ENCODE peak calls at places on chromosomes 4 and X, in four cellular contexts. C is mucosa of descending colon, V is transverse colon, W is GM20000. T is an unnamed sample.
A peak's percentile ranks its signal among the peaks of the same experiment; 100 is the strongest.

GRCh38 chrX:23742174-23742692 is 843 bp downstream of the ACOT9 start:
- DNase-seq in C (peak; percentile 27), V (peak; percentile 31), W (peak; percentile 7), T (peak; percentile 34)

GRCh38 chr4:111483375-111484169 is 661.7 kb upstream of the FAM241A start:
- DNase-seq in C (no peak), V (no peak), W (no peak), T (no peak)

GRCh38 chr4:159378056-159378616 is 275.3 kb downstream of the RAPGEF2 start:
- DNase-seq in C (no peak), V (no peak), W (no peak), T (no peak)

GRCh38 chr4:141807501-141807900 is 171.1 kb downstream of the IL15 start:
- DNase-seq in C (no peak), V (no peak), W (no peak), T (no peak)

GRCh38 chr4:169644802-169645201 is 24.4 kb downstream of the CLCN3 start:
- DNase-seq in C (no peak), V (no peak), W (no peak), T (no peak)

GRCh38 chr4:128980816-128981326 is 112.5 kb downstream of the SCLT1 start:
- DNase-seq in C (no peak), V (no peak), W (no peak), T (no peak)

GRCh38 chr4:185921583-185922555 is 109.9 kb upstream of the SORBS2 start:
- DNase-seq in C (no peak), V (no peak), W (no peak), T (no peak)

GRCh38 chrX:147228153-147228552 is 413.6 kb upstream of the CXorf51A start:
- DNase-seq in C (no peak), V (no peak), W (no peak), T (no peak)

GRCh38 chr4:186727977-186728519 is 4.4 kb upstream of the FAT1 start:
- DNase-seq in C (peak; percentile 53), V (no peak), W (no peak), T (no peak)

GRCh38 chrX:103877571-103877970 is 45.5 kb upstream of the RAB9B start:
- DNase-seq in C (no peak), V (no peak), W (no peak), T (no peak)

GRCh38 chrX:37905436-37906147 is 58.2 kb upstream of the DYNLT3 start:
- DNase-seq in C (peak; percentile 3), V (no peak), W (no peak), T (peak; percentile 17)

GRCh38 chr4:177375971-177376370 is 66.3 kb downstream of the AGA start:
- DNase-seq in C (no peak), V (no peak), W (no peak), T (no peak)

GRCh38 chrX:143632625-143633387 is 3.1 kb downstream of the SLITRK4 start:
- DNase-seq in C (no peak), V (no peak), W (no peak), T (no peak)

GRCh38 chr4:24488399-24489164 is 95.8 kb downstream of the DHX15 start:
- DNase-seq in C (peak; percentile 94), V (peak; percentile 79), W (peak; percentile 81), T (no peak)

GRCh38 chrX:93591398-93591797 is 82.0 kb downstream of the NAP1L3 start:
- DNase-seq in C (no peak), V (no peak), W (no peak), T (no peak)

GRCh38 chr4:139227729-139228404 is 50.8 kb upstream of the ELF2 start:
- DNase-seq in C (peak; percentile 7), V (no peak), W (peak; percentile 27), T (no peak)
- TF ChIP-seq CTCF in C (no peak), V (no peak), W (peak; percentile 25), T (peak; percentile 4)

GRCh38 chrX:16695079-16695676 is 17.3 kb downstream of the CTPS2 start:
- DNase-seq in C (peak; percentile 78), V (peak; percentile 65), W (peak; percentile 31), T (no peak)
- TF ChIP-seq CTCF in C (peak; percentile 54), V (peak; percentile 90), W (peak; percentile 37), T (peak; percentile 88)

GRCh38 chrX:128818690-128819089 is 704.6 kb downstream of the SMARCA1 start:
- DNase-seq in C (no peak), V (no peak), W (no peak), T (no peak)

DNA sequence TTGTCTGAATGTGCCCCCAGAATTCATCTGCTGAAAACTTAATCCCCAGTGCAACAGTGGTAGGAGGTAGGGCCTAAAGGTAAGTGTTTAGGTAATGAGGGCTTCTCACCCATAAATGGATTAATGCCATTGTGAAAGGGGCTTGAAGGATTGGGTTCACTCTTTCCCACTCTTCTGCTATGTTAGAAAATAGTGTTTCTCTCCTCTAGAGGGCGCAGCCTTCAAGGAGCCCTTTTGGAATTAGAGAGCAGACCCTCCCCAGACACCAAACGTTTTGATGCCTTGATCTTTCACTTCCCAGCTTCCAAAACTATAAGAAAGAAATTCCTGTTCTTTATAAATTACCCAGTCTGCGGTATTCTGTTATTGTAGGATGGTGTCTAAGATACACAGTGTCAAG is 706.4 kb downstream of the SMARCA1 start:
- DNase-seq in C (peak; percentile 5), V (no peak), W (no peak), T (no peak)
- TF ChIP-seq CTCF in C (no peak), V (no peak), W (peak; percentile 2), T (peak; percentile 44)

GRCh38 chr4:125735107-125735506 is 420.4 kb downstream of the FAT4 start:
- DNase-seq in C (no peak), V (no peak), W (no peak), T (no peak)

GRCh38 chr4:125732682-125733081 is 417.9 kb downstream of the FAT4 start:
- DNase-seq in C (no peak), V (no peak), W (no peak), T (no peak)

GRCh38 chr4:125739760-125740159 is 425.0 kb downstream of the FAT4 start:
- DNase-seq in C (no peak), V (no peak), W (no peak), T (no peak)

GRCh38 chr4:125734504-125734903 is 419.7 kb downstream of the FAT4 start:
- DNase-seq in C (no peak), V (no peak), W (no peak), T (no peak)

GRCh38 chr4:125736057-125736456 is 421.3 kb downstream of the FAT4 start:
- DNase-seq in C (no peak), V (no peak), W (no peak), T (no peak)
- TF ChIP-seq CTCF in C (no peak), V (no peak), W (no peak), T (no peak)

GRCh38 chr4:73538162-73538561 is 56.6 kb downstream of the AFM start:
- DNase-seq in C (no peak), V (no peak), W (peak; percentile 6), T (peak; percentile 14)
- TF ChIP-seq CTCF in C (no peak), V (no peak), W (no peak), T (no peak)

GRCh38 chr4:78592104-78592783 is 40.7 kb downstream of the ANXA3 start:
- DNase-seq in C (peak; percentile 43), V (no peak), W (peak; percentile 12), T (no peak)
- TF ChIP-seq CTCF in C (no peak), V (no peak), W (peak; percentile 27), T (peak; percentile 55)

GRCh38 chrX:115694028-115694427 is 133.1 kb downstream of the PLS3 start:
- DNase-seq in C (no peak), V (no peak), W (no peak), T (no peak)

GRCh38 chrX:115696039-115696438 is 135.1 kb downstream of the PLS3 start:
- DNase-seq in C (no peak), V (no peak), W (no peak), T (no peak)

GRCh38 chrX:115696939-115697338 is 136.0 kb downstream of the PLS3 start:
- DNase-seq in C (no peak), V (no peak), W (no peak), T (no peak)

GRCh38 chrX:115693476-115693875 is 132.5 kb downstream of the PLS3 start:
- DNase-seq in C (no peak), V (no peak), W (no peak), T (no peak)

DNA sequence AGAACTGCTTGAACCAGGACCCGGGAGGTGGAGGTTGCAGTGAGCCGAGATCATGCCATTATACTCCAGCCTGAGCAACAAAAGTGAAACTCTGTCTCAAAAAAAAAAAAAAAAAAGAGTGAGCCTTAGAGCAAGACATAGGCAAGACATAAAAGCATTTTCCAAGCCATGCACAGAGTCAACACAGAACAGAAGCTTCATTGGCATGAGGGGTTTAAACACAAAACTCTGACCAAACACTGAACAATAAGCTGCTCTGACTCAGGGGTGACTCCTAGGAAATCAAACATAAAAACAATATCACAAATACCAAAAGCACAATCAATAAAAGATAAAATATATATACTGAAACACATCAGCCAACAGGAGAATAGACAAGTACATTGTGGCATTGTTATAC is 136.8 kb downstream of the PLS3 start:
- DNase-seq in C (no peak), V (no peak), W (no peak), T (no peak)
- TF ChIP-seq CTCF in C (no peak), V (no peak), W (no peak), T (no peak)

GRCh38 chrX:149510386-149510785 is 5.3 kb upstream of the IDS start:
- DNase-seq in C (no peak), V (no peak), W (no peak), T (no peak)
- TF ChIP-seq CTCF in C (no peak), V (no peak), W (no peak), T (peak; percentile 27)

T was measured in GM06990.